ENCODE peak calls at places on chromosomes 16 and 17, in four cellular contexts. A is tibial artery, E is esophagus muscularis mucosa, X is HCT116. U is an unnamed sample. For H3K4me1, the result is how much of the 10 kb centered on the place peaks cover.

GRCh38 chr17:80254396-80255241 is 6.0 kb upstream of the RNF213 start:
- DNase-seq in A (no peak), E (no peak), X (peak), U (no peak)

GRCh38 chr16:47311738-47312505 is 148.9 kb downstream of the ITFG1 start:
- DNase-seq in A (no peak), E (no peak), X (peak), U (no peak)

GRCh38 chr17:46063239-46063638 is 64.2 kb downstream of the STH start:
- DNase-seq in A (no peak), E (no peak), X (peak), U (no peak)

GRCh38 chr16:50821586-50821985 is 79.7 kb downstream of the CYLD start:
- DNase-seq in A (no peak), E (no peak), X (peak), U (no peak)

GRCh38 chr16:85055503-85056210 is 28.1 kb downstream of the KIAA0513 start:
- DNase-seq in A (no peak), E (no peak), X (no peak), U (peak)

GRCh38 chr16:546909-547770 is 13.1 kb upstream of the PRR35 start:
- DNase-seq in A (no peak), E (no peak), X (no peak), U (no peak)

GRCh38 chr17:32772453-32773025 is 104.4 kb downstream of the MYO1D start:
- DNase-seq in A (no peak), E (no peak), X (no peak), U (no peak)

GRCh38 chr17:42581744-42582270 is 4.3 kb upstream of the PSMC3IP start:
- DNase-seq in A (no peak), E (no peak), X (no peak), U (no peak)

GRCh38 chr17:5837055-5837491 is 233.1 kb upstream of the WSCD1 start:
- DNase-seq in A (no peak), E (peak), X (peak), U (no peak)

GRCh38 chr16:87608400-87608985 is 6.2 kb downstream of the JPH3 start:
- DNase-seq in A (peak), E (no peak), X (no peak), U (no peak)

GRCh38 chr16:595942-596735 is 6.3 kb downstream of the RAB40C start:
- DNase-seq in A (no peak), E (no peak), X (no peak), U (no peak)

GRCh38 chr17:68512967-68513474 is 791 bp downstream of the PRKAR1A start:
- DNase-seq in A (no peak), E (no peak), X (no peak), U (no peak)

GRCh38 chr16:88783391-88784073 is 1.5 kb downstream of the PIEZO1 start:
- DNase-seq in A (peak), E (no peak), X (no peak), U (no peak)

GRCh38 chr16:13436641-13437423 is 483.1 kb upstream of the ERCC4 start:
- DNase-seq in A (no peak), E (no peak), X (no peak), U (no peak)

GRCh38 chr17:47935961-47936360 is 5.4 kb upstream of the PNPO start:
- DNase-seq in A (no peak), E (no peak), X (peak), U (no peak)

GRCh38 chr17:9802294-9802693 is 10.9 kb upstream of the DHRS7C start:
- DNase-seq in A (no peak), E (no peak), X (peak), U (no peak)

GRCh38 chr16:23557779-23558330 is 328 bp downstream of the UBFD1 start:
- DNase-seq in A (no peak), E (no peak), X (no peak), U (no peak)

GRCh38 chr16:81140930-81141780 is 45.0 kb upstream of the GCSH start:
- DNase-seq in A (no peak), E (no peak), X (peak), U (no peak)

GRCh38 chr17:37488009-37488604 is 1.6 kb upstream of the DUSP14 start:
- DNase-seq in A (no peak), E (no peak), X (peak), U (no peak)

GRCh38 chr17:57584050-57584551 is 161.0 kb downstream of the CCDC182 start:
- DNase-seq in A (no peak), E (no peak), X (no peak), U (no peak)

GRCh38 chr16:75267631-75268264 is 16.3 kb upstream of the BCAR1 start:
- DNase-seq in A (peak), E (no peak), X (peak), U (no peak)

GRCh38 chr16:54290203-54291106 is 3.9 kb upstream of the IRX3 start:
- DNase-seq in A (no peak), E (no peak), X (no peak), U (no peak)

GRCh38 chr17:81509687-81510523 is 2.7 kb downstream of the ACTG1 start:
- DNase-seq in A (no peak), E (no peak), X (no peak), U (no peak)

GRCh38 chr16:87499189-87499486 is 6.3 kb upstream of the ZCCHC14 start:
- DNase-seq in A (no peak), E (no peak), X (no peak), U (no peak)

GRCh38 chr16:80323187-80323807 is 217.5 kb upstream of the DYNLRB2 start:
- DNase-seq in A (no peak), E (no peak), X (no peak), U (no peak)

GRCh38 chr16:29961127-29961478 is 776 bp upstream of the TMEM219 start:
- DNase-seq in A (peak), E (no peak), X (no peak), U (no peak)

GRCh38 chr17:33603794-33604193 is 310.7 kb upstream of the ASIC2 start:
- DNase-seq in A (no peak), E (no peak), X (no peak), U (no peak)

GRCh38 chr16:57571098-57571497 is 28.7 kb downstream of the ADGRG5 start:
- DNase-seq in A (no peak), E (no peak), X (no peak), U (no peak)

GRCh38 chr17:19973146-19973545 is 4.5 kb downstream of the AKAP10 start:
- DNase-seq in A (no peak), E (no peak), X (no peak), U (no peak)
- H3K27ac ChIP-seq in A (no peak), E (no peak), X (no peak), U (no peak)

GRCh38 chr17:7442142-7442541 is 2.7 kb upstream of the CHRNB1 start:
- DNase-seq in A (no peak), E (no peak), X (no peak), U (no peak)
- H3K4me1 ChIP-seq in A (under half), E (half or more), X (under half), U (half or more)

GRCh38 chr16:71817690-71818089 is 9.1 kb upstream of the AP1G1 start:
- DNase-seq in A (no peak), E (no peak), X (no peak), U (no peak)
- H3K27ac ChIP-seq in A (peak), E (peak), X (no peak), U (peak)

DNA sequence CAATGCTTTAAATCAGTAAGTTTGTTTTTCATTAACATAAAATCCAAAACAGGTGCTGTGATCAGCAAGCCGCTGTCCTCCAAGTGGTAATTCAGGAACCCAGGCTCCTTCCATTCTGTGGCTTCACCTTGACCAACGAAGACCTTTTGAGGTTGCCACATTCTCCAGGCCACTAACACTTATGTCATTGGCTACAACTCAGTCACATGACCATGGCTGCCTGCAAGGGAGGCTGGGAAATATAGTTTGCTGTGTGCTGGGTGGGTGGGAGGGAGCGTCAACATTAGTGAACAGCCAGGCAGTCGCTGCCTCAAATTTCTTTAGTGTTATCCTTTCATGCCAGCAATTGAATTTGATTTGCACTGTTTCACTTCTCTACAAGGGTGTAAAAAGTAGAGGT is 549.2 kb downstream of the MAF start:
- DNase-seq in A (no peak), E (no peak), X (no peak), U (no peak)
- H3K4me1 ChIP-seq in A (under half), E (under half), X (under half), U (under half)

DNA sequence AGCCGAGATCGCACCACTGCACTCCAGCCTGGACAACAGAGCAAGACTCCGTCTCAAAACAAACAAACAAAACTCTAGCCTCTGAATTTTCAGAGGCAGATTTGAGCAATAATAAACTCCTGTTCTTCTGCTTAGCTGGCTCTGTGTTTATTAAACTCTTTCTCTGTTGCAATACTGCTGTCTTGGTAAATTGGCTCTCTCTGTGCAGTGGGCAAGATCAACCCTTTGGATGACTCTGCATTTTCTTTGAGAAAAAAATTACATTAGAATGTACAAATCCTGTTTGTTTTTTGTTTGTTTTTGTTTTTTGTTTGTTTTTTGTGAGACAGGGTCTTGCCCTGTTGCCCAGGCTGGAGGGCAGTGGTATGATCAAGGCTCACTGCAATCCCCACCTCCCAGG is 75.8 kb upstream of the RPH3AL start:
- DNase-seq in A (no peak), E (no peak), X (no peak), U (no peak)
- H3K27ac ChIP-seq in A (no peak), E (no peak), X (no peak), U (no peak)

DNA sequence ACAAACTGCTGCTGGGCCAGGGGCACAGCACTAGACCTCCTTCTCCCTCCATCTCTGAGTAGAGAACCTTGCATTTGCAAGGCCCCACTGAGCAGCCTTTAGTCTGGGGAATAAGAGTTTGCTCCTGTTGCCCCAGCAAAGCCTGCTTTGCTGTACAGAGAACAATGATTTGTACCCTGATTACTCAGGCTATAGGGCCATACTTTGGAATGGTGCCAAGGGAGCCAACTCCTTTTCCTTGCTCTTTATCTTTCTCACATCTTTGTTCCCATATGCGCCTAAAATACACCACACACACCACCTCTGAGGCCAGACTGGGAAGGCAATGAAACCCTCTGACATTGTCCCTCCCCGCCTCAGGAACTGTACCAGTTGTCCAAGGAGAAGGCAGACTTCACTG is 21.2 kb downstream of the LIG3 start:
- DNase-seq in A (no peak), E (no peak), X (no peak), U (no peak)
- H3K4me1 ChIP-seq in A (under half), E (half or more), X (under half), U (under half)

DNA sequence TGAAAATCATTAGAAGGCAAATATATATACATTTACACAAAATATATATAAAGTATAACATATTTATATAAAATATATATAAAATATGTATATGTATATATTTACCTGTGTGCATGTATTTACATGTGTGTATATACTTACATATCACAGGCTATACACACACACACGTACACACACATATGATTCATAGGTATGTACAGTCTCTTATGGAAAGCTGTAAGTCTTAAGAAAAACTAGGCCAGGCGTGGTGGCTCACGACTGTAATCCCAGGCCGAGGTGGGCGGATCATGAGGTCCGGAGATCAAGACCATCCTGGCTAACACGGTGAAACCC is 14.7 kb downstream of the TOM1L2 start:
- DNase-seq in A (no peak), E (no peak), X (no peak), U (no peak)
- H3K27ac ChIP-seq in A (peak), E (peak), X (peak), U (peak)

U was measured in esophagus squamous epithelium.